ENCODE peak calls at places on chromosomes 13 and 19, in four cellular contexts. Q is fibroblast of pulmonary artery, P is A549, N is neural crest cell. Z is an unnamed sample.

GRCh38 chr19:20858218-20858617 is 64.8 kb upstream of the ZNF85 start:
- DNase-seq in Q (no peak), P (no peak), N (no peak), Z (no peak)

GRCh38 chr13:26557393-26558073 is at the start of gene WASF3:
- DNase-seq in Q (peak; percentile 93), P (peak; percentile 78), N (peak; percentile 93), Z (peak; percentile 98)

GRCh38 chr13:19185865-19186645 is 4.4 kb upstream of the TUBA3C start:
- DNase-seq in Q (no peak), P (no peak), N (no peak), Z (no peak)

GRCh38 chr13:85833938-85834337 is 34.7 kb upstream of the SLITRK6 start:
- DNase-seq in Q (no peak), P (no peak), N (no peak), Z (no peak)

GRCh38 chr19:19214892-19215291 is 3.1 kb downstream of the NCAN start:
- DNase-seq in Q (peak; percentile 56), P (no peak), N (peak; percentile 88), Z (no peak)

GRCh38 chr19:41930926-41931592 is 2.8 kb upstream of the ERFL start:
- DNase-seq in Q (no peak), P (no peak), N (no peak), Z (peak; percentile 42)

GRCh38 chr19:30237146-30237545 is 135.0 kb upstream of the ZNF536 start:
- DNase-seq in Q (no peak), P (no peak), N (no peak), Z (no peak)

GRCh38 chr19:6743714-6744380 is 4.4 kb downstream of the TRIP10 start:
- DNase-seq in Q (peak; percentile 31), P (no peak), N (no peak), Z (no peak)

GRCh38 chr13:79810671-79811070 is 329.7 kb downstream of the NDFIP2 start:
- DNase-seq in Q (peak; percentile 62), P (peak; percentile 27), N (no peak), Z (no peak)

GRCh38 chr19:39913682-39914333 is 20.6 kb downstream of the FCGBP start:
- DNase-seq in Q (no peak), P (no peak), N (no peak), Z (no peak)

GRCh38 chr13:108769213-108770070 is 140.0 kb downstream of the MYO16 start:
- DNase-seq in Q (peak; percentile 1), P (peak; percentile 66), N (no peak), Z (no peak)

GRCh38 chr13:90622547-90622946 is 724.9 kb upstream of the MIR17HG start:
- DNase-seq in Q (peak; percentile 30), P (no peak), N (no peak), Z (no peak)

GRCh38 chr13:43804461-43805070 is 17.8 kb upstream of the ENOX1 start:
- DNase-seq in Q (peak; percentile 86), P (peak; percentile 51), N (peak; percentile 42), Z (no peak)

GRCh38 chr19:32469796-32470195 is 64.2 kb downstream of the DPY19L3 start:
- DNase-seq in Q (no peak), P (no peak), N (no peak), Z (peak; percentile 65)

GRCh38 chr13:36130542-36131214 is 504 bp downstream of the DCLK1 start:
- DNase-seq in Q (no peak), P (no peak), N (peak; percentile 25), Z (peak; percentile 63)

GRCh38 chr19:46951236-46951986 is 68.2 kb upstream of the NPAS1 start:
- DNase-seq in Q (no peak), P (peak; percentile 92), N (no peak), Z (peak; percentile 70)

GRCh38 chr19:47794526-47794925 is 9.8 kb downstream of the TPRX1 start:
- DNase-seq in Q (no peak), P (peak; percentile 35), N (no peak), Z (no peak)

GRCh38 chr19:28296506-28296905 is 916.4 kb downstream of the UQCRFS1 start:
- DNase-seq in Q (peak; percentile 35), P (no peak), N (no peak), Z (no peak)

GRCh38 chr19:41409288-41409687 is 11.7 kb downstream of the BCKDHA start:
- DNase-seq in Q (peak; percentile 51), P (peak; percentile 60), N (no peak), Z (no peak)

GRCh38 chr13:43516401-43516826 is 270.4 kb downstream of the ENOX1 start:
- DNase-seq in Q (peak; percentile 76), P (no peak), N (no peak), Z (no peak)

GRCh38 chr19:18597809-18598660 is 8.6 kb downstream of the CRLF1 start:
- DNase-seq in Q (no peak), P (no peak), N (no peak), Z (no peak)

GRCh38 chr13:106385669-106386068 is 149.8 kb downstream of the EFNB2 start:
- DNase-seq in Q (no peak), P (no peak), N (no peak), Z (no peak)

GRCh38 chr19:3196064-3196932 is 10.6 kb downstream of the NCLN start:
- DNase-seq in Q (no peak), P (no peak), N (no peak), Z (no peak)

GRCh38 chr19:4375164-4375619 is 25.2 kb downstream of the SH3GL1 start:
- DNase-seq in Q (no peak), P (peak; percentile 47), N (no peak), Z (no peak)

DNA sequence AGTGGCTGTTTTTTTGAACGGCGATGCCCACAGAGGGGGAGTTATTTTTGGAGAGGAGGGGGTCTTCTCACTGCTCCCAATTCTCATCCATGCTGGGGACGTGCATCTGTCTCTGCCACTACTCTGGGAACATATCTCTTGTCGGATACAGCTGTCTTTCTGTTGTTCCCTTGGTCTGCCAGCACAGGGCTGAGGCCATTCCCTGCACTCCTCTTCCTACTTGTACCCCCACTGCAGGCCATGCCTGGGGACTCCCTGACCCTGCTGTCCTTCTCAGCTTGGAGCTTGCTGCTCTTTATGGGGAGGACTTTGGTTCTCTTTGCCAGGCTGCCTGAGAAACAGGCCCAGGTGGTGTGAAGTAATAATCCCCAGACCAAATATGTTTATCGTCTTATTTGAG is 19.0 kb downstream of the LRCH1 start:
- DNase-seq in Q (no peak), P (no peak), N (no peak), Z (no peak)
- TF ChIP-seq CTCF in Q (no peak), P (no peak), N (no peak), Z (no peak)

DNA sequence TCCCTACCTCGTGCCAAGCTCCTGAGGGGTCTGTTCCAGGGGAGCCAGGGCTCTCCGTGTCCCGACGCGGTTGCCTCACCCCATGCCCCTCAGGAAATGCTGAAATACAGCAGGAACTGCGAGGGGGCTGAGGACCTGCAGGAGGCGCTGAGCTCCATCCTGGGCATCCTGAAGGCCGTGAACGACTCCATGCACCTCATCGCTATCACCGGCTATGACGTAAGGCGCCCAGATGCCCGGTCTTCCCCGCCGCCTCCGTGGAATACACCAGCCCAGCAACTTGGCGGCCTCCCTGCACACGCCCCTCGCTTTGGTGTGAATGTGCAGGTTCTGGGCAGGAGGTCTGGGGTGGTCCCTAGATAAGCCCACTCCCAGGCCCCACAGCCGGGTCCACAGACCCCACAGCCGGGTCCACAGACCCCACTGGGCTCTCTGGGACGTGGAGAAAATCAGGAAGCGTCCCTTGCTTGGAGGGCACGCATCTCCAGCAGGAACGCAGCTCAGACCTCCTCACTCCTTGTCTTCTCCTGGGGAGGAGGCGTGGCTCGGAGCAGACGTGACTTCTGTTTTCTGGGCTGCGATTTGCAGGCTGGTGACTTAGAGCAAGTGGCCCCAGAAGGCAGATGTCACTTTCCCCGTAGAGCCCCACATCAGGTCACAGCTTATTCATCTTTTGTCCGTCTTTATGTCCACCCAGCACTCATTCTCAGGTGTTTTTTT is 19.4 kb upstream of the F7 start:
- DNase-seq in Q (peak; percentile 5), P (peak; percentile 28), N (no peak), Z (peak; percentile 31)
- TF ChIP-seq CTCF in Q (peak; percentile 16), P (no peak), N (no peak), Z (no peak)

GRCh38 chr13:75418186-75418843 is 63.7 kb downstream of the TBC1D4 start:
- DNase-seq in Q (no peak), P (no peak), N (no peak), Z (no peak)

GRCh38 chr13:75417006-75417384 is 65.0 kb downstream of the TBC1D4 start:
- DNase-seq in Q (no peak), P (no peak), N (no peak), Z (no peak)

GRCh38 chr13:75415720-75416119 is 66.2 kb downstream of the TBC1D4 start:
- DNase-seq in Q (peak; percentile 86), P (no peak), N (no peak), Z (no peak)

GRCh38 chr13:75417647-75418046 is 64.3 kb downstream of the TBC1D4 start:
- DNase-seq in Q (no peak), P (no peak), N (no peak), Z (no peak)

DNA sequence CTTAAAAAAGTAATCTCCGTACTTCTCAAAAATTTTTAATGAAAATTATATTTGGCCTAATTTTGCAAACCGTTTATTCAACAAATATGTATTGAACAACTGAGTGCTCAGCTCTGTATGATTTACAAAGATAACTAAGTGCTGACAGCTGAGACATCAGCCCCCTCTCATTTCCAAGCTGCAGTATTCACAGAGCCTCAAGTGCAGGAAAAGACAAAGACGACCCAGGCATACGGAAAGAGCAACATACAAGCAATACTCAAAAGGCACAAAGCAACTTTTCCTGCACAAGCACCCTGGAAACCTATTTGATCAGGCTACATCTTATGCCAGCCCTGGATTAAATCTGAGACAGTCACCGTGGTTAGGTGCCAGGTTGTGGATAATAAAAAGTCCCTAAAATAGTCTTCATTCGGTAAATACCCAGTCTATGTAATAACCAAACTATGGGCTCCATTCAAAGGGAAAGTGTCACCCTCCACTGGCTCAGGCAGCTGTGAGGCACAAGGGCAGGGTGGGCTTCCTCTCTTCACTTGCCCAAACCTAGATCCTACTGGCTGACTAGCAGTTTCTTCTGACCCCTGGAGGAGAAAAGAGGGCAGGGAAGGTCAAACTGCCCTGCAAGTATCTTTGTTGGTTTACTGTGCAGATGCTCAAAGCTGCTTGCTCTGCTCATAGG is 65.5 kb downstream of the TBC1D4 start:
- DNase-seq in Q (no peak), P (no peak), N (no peak), Z (no peak)
- TF ChIP-seq CTCF in Q (no peak), P (no peak), N (no peak), Z (no peak)

DNA sequence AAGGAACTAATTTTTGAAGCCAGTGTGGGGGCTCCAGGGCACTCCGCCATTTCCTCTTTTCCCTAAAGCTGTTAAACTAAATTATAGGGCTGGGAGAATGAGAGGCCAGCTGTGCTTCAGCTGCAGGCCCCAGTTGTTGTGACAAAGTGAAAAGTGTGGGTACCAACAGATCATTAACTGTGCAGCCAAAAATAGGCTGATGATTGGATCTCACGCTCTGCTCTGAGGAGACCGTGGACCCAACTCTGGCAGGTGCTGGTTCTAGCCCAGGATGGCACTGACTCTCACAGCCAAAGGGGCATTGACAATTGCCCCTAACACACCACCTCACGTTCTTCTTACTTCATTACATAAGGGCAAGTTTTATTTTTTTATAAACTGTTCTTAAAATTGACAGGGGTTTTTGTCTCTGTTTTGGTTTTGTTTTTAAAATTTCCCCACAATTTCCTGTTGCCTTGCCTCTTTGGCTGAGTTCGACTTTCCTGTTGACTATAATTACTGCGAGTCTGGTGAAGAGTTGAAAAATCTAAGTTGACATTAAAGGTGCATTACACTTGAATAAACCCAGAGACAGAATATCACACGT is 391.0 kb downstream of the FGF9 start:
- DNase-seq in Q (no peak), P (no peak), N (no peak), Z (no peak)
- TF ChIP-seq CTCF in Q (no peak), P (no peak), N (no peak), Z (no peak)

DNA sequence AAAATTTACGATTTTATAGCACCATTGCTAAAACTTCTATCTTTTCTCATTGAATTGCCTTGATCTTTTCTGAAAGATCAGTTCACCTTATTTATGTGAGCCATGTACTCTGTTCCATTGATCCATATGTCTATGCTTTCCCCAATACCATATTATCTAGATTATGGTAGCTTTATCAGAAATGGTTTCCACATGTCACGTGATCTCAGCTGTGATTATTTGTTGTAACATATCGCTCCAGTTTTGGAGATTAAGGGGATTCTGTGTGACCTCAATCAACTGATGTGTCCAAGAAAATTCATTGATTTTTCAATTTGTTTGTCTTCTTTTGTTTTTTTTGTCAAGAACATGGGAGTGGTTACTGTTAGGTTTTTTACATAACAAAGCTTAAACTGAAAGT is 1114.5 kb upstream of the ATXN8OS start:
- DNase-seq in Q (no peak), P (no peak), N (no peak), Z (no peak)
- TF ChIP-seq CTCF in Q (no peak), P (no peak), N (no peak), Z (no peak)

Z was measured in glutamatergic neuron.